ENCODE peak calls at places on chromosome 19, in four cellular contexts. G, V, P and Z are unnamed samples.

GRCh38 chr19:46731584-46731983 is 14.3 kb upstream of the FKRP start:
- DNase-seq in G (no peak), V (no peak), P (no peak), Z (no peak)

GRCh38 chr19:46714523-46715106 is 2.3 kb downstream of the PRKD2 start:
- DNase-seq in G (no peak), V (no peak), P (no peak), Z (no peak)

GRCh38 chr19:32041681-32042292 is 303.6 kb upstream of the ZNF507 start:
- DNase-seq in G (no peak), V (peak; percentile 57), P (peak; percentile 55), Z (peak; percentile 76)

GRCh38 chr19:15154002-15154612 is 46.7 kb downstream of the NOTCH3 start:
- DNase-seq in G (peak; percentile 39), V (no peak), P (peak; percentile 82), Z (peak; percentile 48)

GRCh38 chr19:16911046-16911445 is 22.2 kb downstream of the F2RL3 start:
- DNase-seq in G (no peak), V (no peak), P (no peak), Z (no peak)

GRCh38 chr19:27779953-27780352 is 1433.0 kb downstream of the UQCRFS1 start:
- DNase-seq in G (no peak), V (no peak), P (no peak), Z (no peak)

GRCh38 chr19:19866599-19867248 is 1.0 kb downstream of the ZNF253 start:
- DNase-seq in G (no peak), V (no peak), P (peak; percentile 76), Z (peak; percentile 74)

GRCh38 chr19:55526216-55527196 is 10.4 kb downstream of the SBK2 start:
- DNase-seq in G (no peak), V (peak; percentile 84), P (no peak), Z (no peak)

GRCh38 chr19:8320564-8321066 is 560 bp downstream of the NDUFA7 start:
- DNase-seq in G (no peak), V (no peak), P (no peak), Z (no peak)

GRCh38 chr19:53463263-53463662 is 4.3 kb upstream of the ZNF813 start:
- DNase-seq in G (no peak), V (peak; percentile 70), P (peak; percentile 95), Z (peak; percentile 65)

GRCh38 chr19:39406656-39407393 is at the start of gene ZFP36:
- DNase-seq in G (peak; percentile 95), V (peak; percentile 93), P (peak; percentile 80), Z (peak; percentile 73)

DNA sequence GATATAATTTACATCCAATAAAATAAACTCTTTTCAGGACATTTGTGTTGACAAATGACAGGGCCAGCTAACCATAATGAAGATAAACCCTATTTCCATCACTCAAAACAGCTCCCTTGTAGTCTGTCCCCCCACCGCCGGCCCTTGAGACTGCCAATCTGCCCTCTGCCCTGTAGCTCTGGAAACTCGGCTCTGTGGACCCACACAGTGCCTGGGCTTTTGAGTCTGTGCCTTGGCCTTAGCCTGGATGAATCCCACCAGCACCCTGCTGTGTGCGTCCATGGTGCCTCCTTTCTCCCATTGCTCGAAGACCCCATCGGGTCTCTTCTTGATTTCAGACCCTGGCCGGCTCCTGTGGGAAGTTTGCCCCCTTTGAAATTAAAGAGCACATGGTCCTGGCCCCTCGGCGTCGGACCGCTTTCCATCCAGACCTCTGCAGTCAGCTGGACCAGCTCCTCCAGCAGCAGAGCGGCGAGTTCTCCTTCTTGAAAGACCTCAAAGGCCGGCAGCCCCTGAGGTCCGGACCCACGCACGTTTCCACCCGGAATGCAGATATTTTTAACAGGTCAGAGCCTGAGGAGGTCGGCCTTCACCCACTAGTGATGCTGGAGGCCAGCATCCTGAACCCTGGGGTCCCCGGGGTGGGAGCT is 26.0 kb downstream of the CHAF1A start:
- DNase-seq in G (no peak), V (no peak), P (no peak), Z (no peak)
- TF ChIP-seq CTCF in G (no peak), V (no peak), P (no peak), Z (no peak)

DNA sequence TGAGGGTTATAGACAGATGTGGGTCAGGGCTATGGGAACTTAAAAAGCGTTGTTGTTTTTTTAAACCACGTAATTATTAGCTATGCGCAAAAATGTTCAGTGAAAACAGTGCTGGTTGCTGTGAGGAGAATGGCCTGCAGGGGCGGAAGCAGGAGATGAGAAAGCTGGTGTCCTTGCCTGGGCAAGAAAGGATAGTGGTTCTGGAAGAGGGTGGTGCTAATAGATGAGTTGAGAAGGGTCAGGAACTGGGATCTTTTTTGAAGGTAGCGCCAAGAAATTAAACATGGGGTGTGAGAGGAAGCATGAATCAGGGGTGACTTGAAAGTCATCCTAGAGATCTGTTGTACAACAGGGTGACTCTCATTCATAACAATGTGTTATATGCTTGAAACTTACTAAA is 4.8 kb upstream of the SMG9 start:
- DNase-seq in G (no peak), V (no peak), P (no peak), Z (no peak)
- TF ChIP-seq CTCF in G (no peak), V (no peak), P (no peak), Z (no peak)

DNA sequence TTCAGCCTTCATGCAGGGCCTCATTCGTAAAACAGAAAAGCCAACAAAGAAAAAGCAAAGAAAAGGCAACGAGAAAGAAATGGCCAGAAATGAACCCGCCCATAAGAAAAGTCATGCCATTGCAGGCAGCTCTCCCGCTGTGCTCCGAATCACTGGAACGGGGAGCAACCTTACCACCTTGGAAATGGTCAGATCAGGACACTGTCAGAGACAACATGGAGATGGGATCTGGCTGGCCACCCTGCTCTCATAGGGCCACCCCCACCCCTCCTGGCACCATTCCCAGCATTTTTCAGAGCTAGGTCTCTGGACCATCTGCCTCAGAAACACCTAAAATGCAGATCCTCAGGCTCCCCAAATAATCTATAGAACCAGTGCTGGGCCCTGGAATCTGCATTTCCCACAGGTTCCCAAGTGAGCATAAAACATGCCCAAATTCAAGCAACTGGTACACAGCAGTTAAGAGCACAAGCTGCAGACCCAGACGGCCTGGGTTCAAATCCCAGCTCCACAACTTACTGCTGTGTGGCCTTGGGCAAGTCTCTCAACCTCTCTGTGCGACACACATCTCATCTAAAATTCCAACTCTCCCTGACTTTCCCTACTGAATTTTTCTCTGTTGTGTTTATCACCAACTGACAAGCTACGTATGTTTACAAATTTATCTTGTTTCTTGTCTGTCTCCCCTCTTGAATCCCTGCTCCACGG is 151.6 kb downstream of the IER2 start:
- DNase-seq in G (no peak), V (no peak), P (no peak), Z (no peak)
- TF ChIP-seq CTCF in G (no peak), V (no peak), P (no peak), Z (no peak)

GRCh38 chr19:1841209-1841924 is 6.9 kb downstream of the REXO1 start:
- DNase-seq in G (no peak), V (no peak), P (no peak), Z (peak; percentile 13)

GRCh38 chr19:1843116-1843515 is 5.2 kb downstream of the REXO1 start:
- DNase-seq in G (no peak), V (no peak), P (no peak), Z (peak; percentile 42)

GRCh38 chr19:1844536-1845515 is 3.5 kb downstream of the REXO1 start:
- DNase-seq in G (no peak), V (no peak), P (no peak), Z (no peak)

GRCh38 chr19:1845642-1846041 is 2.6 kb downstream of the REXO1 start:
- DNase-seq in G (no peak), V (no peak), P (no peak), Z (no peak)

DNA sequence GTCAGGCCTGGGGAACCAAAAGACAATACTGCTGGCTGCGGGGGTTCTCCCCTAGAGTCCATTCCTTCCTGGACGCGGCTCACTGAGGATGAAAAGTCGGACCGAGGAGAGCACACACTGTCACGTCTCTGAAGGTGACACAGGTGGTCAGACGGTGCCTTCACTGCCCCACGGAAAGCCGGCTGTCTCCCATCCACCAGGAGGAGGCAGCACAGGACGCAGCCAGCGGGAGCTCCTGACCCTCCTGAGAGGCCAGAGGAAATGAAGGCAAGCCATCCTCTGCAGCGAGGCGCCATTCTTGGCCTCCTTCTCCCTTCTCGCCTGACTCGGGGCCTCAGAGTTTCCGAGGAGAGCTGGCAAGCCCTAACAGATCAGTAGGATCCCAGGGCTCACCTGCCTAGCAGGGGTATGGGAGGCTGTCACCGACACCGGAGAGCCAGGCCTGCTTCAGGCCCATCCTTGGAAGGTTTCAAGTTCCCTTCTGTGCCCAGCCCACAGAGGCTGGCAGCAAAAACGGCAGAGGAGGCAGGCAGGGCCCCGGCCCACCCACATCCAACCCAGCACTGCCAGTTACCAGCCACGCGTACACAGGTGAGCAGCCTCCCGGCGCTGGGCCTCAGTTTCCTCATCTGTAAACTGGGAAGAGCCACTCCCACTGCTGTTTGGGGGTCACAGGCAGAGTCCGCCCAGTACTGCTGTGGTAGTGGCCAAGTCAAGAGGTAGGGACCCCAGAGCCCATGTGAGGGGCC is 4.5 kb downstream of the REXO1 start:
- DNase-seq in G (no peak), V (no peak), P (no peak), Z (peak; percentile 71)
- TF ChIP-seq CTCF in G (no peak), V (no peak), P (no peak), Z (peak; percentile 34)

DNA sequence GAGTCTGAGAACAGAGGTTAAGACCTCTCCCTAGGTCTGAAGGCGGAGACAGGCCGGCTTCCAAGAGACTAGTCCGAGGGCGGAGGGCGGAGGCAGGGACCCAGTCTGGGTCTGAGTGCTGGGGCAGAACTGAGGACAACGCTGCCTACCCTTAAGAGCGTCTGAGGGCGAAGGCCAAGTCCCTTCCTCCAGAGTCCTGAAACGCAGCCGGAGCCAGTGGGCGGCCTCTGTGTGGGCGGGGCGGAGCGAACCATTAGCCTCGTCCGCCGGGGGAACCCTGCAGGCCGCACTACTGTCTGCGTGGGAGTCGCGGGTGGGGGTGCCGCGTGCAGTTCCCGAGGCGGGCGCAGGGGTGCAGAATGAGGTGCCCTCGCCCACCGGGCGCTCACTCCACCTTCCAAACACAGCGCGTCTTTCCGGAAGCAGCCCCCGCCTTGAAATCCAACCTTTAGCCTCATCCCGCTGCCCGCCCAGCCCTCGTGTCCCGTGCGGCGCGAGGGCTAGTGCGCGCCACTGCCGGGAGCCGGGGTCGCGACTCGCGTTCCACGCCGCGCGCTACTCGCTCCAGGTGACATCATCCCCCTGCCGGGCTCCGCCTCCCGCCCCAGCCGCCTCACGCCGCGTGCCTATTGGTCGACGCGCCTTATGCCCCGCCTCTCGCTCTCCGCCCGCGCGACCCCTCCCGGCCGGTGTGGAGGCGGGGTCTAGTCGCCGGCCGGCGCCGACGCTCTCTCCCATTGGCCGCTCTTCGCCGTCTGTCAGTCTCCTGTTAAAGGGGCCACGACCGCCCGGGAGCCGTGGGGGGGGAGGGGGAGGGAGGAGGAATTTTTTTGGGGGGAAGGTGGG is at the start of gene C19orf73:
- DNase-seq in G (peak; percentile 85), V (peak; percentile 97), P (peak; percentile 94), Z (peak; percentile 97)
- TF ChIP-seq CTCF in G (peak; percentile 65), V (no peak), P (no peak), Z (peak; percentile 39)

DNA sequence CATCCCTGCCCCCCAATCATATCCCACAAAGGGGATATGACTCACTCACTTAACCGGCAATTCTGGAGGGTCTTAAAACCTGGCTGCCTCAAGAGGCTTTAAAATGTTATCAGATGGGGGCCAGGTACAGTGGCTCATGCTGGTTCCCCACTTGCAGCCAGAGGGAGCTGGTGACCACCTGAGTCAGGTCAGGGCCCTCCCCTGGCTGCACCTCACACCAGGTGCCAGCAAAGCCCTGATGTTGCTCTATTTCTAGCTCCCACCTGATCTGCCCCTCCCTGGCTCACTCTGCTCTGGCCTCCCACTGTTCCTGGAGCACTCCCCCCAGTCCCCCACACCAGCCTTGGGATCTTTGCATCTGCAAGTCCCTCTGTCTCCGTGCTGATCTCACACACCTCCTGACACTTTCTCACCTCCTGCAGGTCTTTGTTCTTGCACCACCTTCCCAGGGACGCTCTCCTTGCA is 14.2 kb downstream of the HPN start:
- DNase-seq in G (no peak), V (no peak), P (peak; percentile 83), Z (no peak)
- TF ChIP-seq CTCF in G (no peak), V (no peak), P (peak; percentile 36), Z (peak; percentile 32)